ENCODE peak calls at places on chromosomes 7 and 10, in four cellular contexts. One of them, this sample, is unnamed.

GRCh38 chr10:33534455-33534854 is 200.0 kb upstream of the NRP1 start:
- DNase-seq in IMR-90: no peak
- DNase-seq in H9: no peak
- DNase-seq in mesenchymal stem cell: no peak
- DNase-seq in this sample: peak

GRCh38 chr7:21544303-21544656 is 1.4 kb downstream of the DNAH11 start:
- DNase-seq in IMR-90: no peak
- DNase-seq in H9: no peak
- DNase-seq in mesenchymal stem cell: no peak
- DNase-seq in this sample: no peak

GRCh38 chr7:82445226-82445625 is 1.6 kb upstream of the CACNA2D1 start:
- DNase-seq in IMR-90: no peak
- DNase-seq in H9: no peak
- DNase-seq in mesenchymal stem cell: no peak
- DNase-seq in this sample: no peak

GRCh38 chr10:121965996-121966395 is 9.0 kb downstream of the NSMCE4A start:
- DNase-seq in IMR-90: no peak
- DNase-seq in H9: no peak
- DNase-seq in mesenchymal stem cell: no peak
- DNase-seq in this sample: no peak

GRCh38 chr10:132516771-132517725 is 20.5 kb upstream of the INPP5A start:
- DNase-seq in IMR-90: peak
- DNase-seq in H9: peak
- DNase-seq in mesenchymal stem cell: peak
- DNase-seq in this sample: peak

GRCh38 chr7:149004405-149005370 is 23.6 kb downstream of the PDIA4 start:
- DNase-seq in IMR-90: no peak
- DNase-seq in H9: no peak
- DNase-seq in mesenchymal stem cell: no peak
- DNase-seq in this sample: no peak

GRCh38 chr7:28754027-28754426 is 204.1 kb downstream of the TRIL start:
- DNase-seq in IMR-90: peak
- DNase-seq in H9: no peak
- DNase-seq in mesenchymal stem cell: peak
- DNase-seq in this sample: no peak

GRCh38 chr7:143384741-143385631 is 3.8 kb downstream of the ZYX start:
- DNase-seq in IMR-90: no peak
- DNase-seq in H9: peak
- DNase-seq in mesenchymal stem cell: no peak
- DNase-seq in this sample: no peak

GRCh38 chr10:14304029-14304428 is 26.7 kb downstream of the FRMD4A start:
- DNase-seq in IMR-90: no peak
- DNase-seq in H9: no peak
- DNase-seq in mesenchymal stem cell: no peak
- DNase-seq in this sample: no peak

DNA sequence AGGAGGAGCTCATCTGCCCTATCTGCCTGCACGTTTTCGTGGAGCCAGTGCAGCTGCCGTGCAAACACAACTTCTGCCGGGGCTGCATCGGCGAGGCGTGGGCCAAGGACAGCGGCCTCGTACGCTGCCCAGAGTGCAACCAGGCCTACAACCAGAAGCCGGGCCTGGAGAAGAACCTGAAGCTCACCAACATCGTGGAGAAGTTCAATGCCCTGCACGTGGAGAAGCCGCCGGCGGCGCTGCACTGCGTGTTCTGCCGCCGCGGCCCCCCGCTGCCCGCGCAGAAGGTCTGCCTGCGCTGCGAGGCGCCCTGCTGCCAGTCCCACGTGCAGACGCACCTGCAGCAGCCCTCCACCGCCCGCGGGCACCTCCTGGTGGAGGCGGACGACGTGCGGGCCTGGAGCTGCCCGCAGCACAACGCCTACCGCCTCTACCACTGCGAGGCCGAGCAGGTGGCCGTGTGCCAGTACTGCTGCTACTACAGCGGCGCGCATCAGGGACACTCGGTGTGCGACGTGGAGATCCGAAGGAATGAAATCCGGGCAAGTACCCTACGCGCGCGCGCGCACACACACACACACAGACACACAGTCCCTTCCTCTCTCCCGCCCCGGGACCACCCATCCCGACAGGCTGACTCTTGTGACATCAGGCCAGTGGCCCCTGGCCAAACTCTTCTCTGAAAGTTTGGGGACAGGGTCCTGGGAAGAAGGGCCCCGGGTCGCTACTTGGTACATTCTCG is 538 bp downstream of the TRIM8 start:
- DNase-seq in IMR-90: peak
- DNase-seq in H9: peak
- DNase-seq in mesenchymal stem cell: peak
- DNase-seq in this sample: peak
- H2BK120ac ChIP-seq in IMR-90: peak
- H2BK120ac ChIP-seq in H9: no peak
- H2BK120ac ChIP-seq in mesenchymal stem cell: peak
- H2BK120ac ChIP-seq in this sample: no peak

GRCh38 chr10:35699862-35700489 is 57.9 kb upstream of the FZD8 start:
- DNase-seq in IMR-90: no peak
- DNase-seq in H9: no peak
- DNase-seq in mesenchymal stem cell: no peak
- DNase-seq in this sample: no peak
- H2AFZ ChIP-seq in IMR-90: no peak
- H2AFZ ChIP-seq in H9: no peak
- H2AFZ ChIP-seq in mesenchymal stem cell: no peak
- H2AFZ ChIP-seq in this sample: no peak

GRCh38 chr7:137343483-137343841 is at the start of gene PTN:
- DNase-seq in IMR-90: peak
- DNase-seq in H9: peak
- DNase-seq in mesenchymal stem cell: peak
- DNase-seq in this sample: peak
- H2BK120ac ChIP-seq in IMR-90: peak
- H2BK120ac ChIP-seq in H9: no peak
- H2BK120ac ChIP-seq in mesenchymal stem cell: no peak
- H2BK120ac ChIP-seq in this sample: peak

DNA sequence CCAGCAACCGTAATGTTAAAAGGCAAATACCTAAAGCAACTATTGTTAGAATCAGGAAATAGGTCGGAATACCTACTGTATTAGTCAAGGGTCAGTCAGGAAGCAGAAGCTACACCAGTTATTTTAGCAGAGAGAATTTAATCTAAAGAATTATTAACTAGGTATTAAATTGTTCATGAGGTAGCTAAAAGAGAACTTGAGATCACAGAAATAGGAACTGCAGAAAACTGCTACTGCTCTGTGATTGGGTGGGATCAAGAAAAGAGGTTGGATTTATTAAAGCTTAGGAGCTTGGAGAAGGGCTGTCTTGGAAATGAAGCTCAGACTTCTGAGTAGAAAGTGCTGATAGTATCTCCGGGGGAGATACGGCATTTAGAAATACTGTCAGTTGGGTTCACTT is 20.0 kb upstream of the ZNF438 start:
- DNase-seq in IMR-90: peak
- DNase-seq in H9: no peak
- DNase-seq in mesenchymal stem cell: no peak
- DNase-seq in this sample: no peak
- H2AFZ ChIP-seq in IMR-90: no peak
- H2AFZ ChIP-seq in H9: no peak
- H2AFZ ChIP-seq in mesenchymal stem cell: no peak
- H2AFZ ChIP-seq in this sample: no peak

GRCh38 chr10:103585011-103585405 is 91.5 kb downstream of the NEURL1 start:
- DNase-seq in IMR-90: no peak
- DNase-seq in H9: no peak
- DNase-seq in mesenchymal stem cell: no peak
- DNase-seq in this sample: no peak
- H2BK120ac ChIP-seq in IMR-90: no peak
- H2BK120ac ChIP-seq in H9: no peak
- H2BK120ac ChIP-seq in mesenchymal stem cell: no peak
- H2BK120ac ChIP-seq in this sample: no peak

GRCh38 chr10:62726142-62726541 is 78.4 kb upstream of the ADO start:
- DNase-seq in IMR-90: no peak
- DNase-seq in H9: no peak
- DNase-seq in mesenchymal stem cell: no peak
- DNase-seq in this sample: no peak

GRCh38 chr10:62726638-62727037 is 77.9 kb upstream of the ADO start:
- DNase-seq in IMR-90: no peak
- DNase-seq in H9: no peak
- DNase-seq in mesenchymal stem cell: no peak
- DNase-seq in this sample: peak

GRCh38 chr10:62724465-62724864 is 80.1 kb upstream of the ADO start:
- DNase-seq in IMR-90: no peak
- DNase-seq in H9: no peak
- DNase-seq in mesenchymal stem cell: no peak
- DNase-seq in this sample: no peak

GRCh38 chr10:62728479-62728878 is 76.0 kb upstream of the ADO start:
- DNase-seq in IMR-90: no peak
- DNase-seq in H9: no peak
- DNase-seq in mesenchymal stem cell: no peak
- DNase-seq in this sample: no peak

GRCh38 chr10:62727935-62728334 is 76.6 kb upstream of the ADO start:
- DNase-seq in IMR-90: no peak
- DNase-seq in H9: no peak
- DNase-seq in mesenchymal stem cell: no peak
- DNase-seq in this sample: no peak
- H2AFZ ChIP-seq in IMR-90: no peak
- H2AFZ ChIP-seq in H9: no peak
- H2AFZ ChIP-seq in mesenchymal stem cell: no peak
- H2AFZ ChIP-seq in this sample: no peak

DNA sequence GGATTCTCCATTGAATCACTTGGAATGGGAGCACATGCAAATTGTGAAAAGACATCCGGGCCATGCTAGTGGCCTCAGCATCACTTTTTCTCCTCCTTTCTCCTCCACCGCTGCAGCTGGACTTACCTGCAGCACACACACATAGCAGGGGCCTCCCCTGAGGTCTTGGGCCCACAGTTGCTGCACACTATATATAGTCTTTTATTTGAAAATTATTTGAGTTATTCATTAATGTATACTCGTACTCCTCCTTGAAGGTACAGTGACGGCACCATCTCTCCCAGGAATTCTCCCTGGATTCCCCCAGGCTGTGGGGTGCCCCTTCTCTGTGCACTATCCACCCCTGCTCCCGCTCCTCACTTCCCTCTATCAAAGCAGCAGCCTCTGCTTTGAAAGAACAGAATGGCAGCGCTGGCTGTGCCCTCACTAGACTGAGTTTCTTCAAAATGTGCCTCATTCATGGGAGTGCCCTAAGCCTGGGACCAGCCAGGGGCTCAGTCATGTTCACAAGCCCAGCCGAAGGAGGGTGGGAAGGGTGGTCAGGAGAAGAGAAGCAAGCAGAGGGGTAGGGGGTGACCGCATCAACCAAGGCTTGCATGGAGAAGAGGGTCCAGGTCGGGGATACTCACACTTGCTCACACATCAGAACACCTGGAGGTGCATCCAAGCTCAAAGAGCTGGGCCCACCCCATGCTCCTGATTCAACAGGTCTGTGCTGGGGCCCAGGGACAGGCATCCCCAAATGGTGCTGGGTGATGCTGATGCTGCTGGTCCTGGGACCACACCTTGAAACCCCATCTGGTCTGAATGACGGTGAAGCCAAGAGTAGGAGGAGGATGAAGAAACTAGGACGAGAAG is 156.2 kb upstream of the ZMIZ1 start:
- DNase-seq in IMR-90: no peak
- DNase-seq in H9: no peak
- DNase-seq in mesenchymal stem cell: no peak
- DNase-seq in this sample: no peak
- H2BK120ac ChIP-seq in IMR-90: no peak
- H2BK120ac ChIP-seq in H9: no peak
- H2BK120ac ChIP-seq in mesenchymal stem cell: no peak
- H2BK120ac ChIP-seq in this sample: no peak